ENCODE peak calls at places on chromosomes 7 and 10, in seven cellular contexts. O is endothelial cell, P is Panc1, V is brain microvascular endothelial cell, J is cardiac fibroblast, H is kidney, X is neural progenitor cell. M is an unnamed sample.

GRCh38 chr10:102962259-102962658 is 44.2 kb downstream of the CNNM2 start:
- DNase-seq in J (no peak), O (no peak), V (no peak), H (no peak), X (no peak), P (no peak), M (no peak)

GRCh38 chr7:5284304-5285281 is 1.9 kb downstream of the SLC29A4 start:
- DNase-seq in V (no peak), J (peak), P (no peak), X (peak), H (peak), O (peak), M (peak)

GRCh38 chr7:70598976-70599375 is 533.0 kb upstream of the GALNT17 start:
- DNase-seq in O (no peak), H (no peak), V (no peak), P (no peak), J (peak), X (no peak), M (peak)

GRCh38 chr10:104681485-104681884 is 40.4 kb downstream of the SORCS3 start:
- DNase-seq in X (no peak), V (no peak), J (no peak), O (no peak), P (no peak), H (no peak), M (no peak)

GRCh38 chr10:593016-593415 is 96.5 kb downstream of the DIP2C start:
- DNase-seq in J (no peak), H (no peak), P (no peak), X (no peak), O (no peak), V (no peak), M (no peak)

GRCh38 chr7:1883031-1883761 is 213.1 kb downstream of the ELFN1 start:
- DNase-seq in J (peak), O (no peak), X (peak), P (peak), V (peak), H (peak), M (peak)

GRCh38 chr7:129923709-129924108 is 29.1 kb downstream of the UBE2H start:
- DNase-seq in P (no peak), V (peak), H (no peak), J (peak), O (no peak), X (no peak), M (peak)

GRCh38 chr7:54299426-54299825 is 242.7 kb upstream of the VSTM2A start:
- DNase-seq in O (no peak), J (no peak), X (no peak), H (no peak), P (no peak), V (no peak), M (no peak)

GRCh38 chr7:31053986-31054385 is 1.9 kb downstream of the ADCYAP1R1 start:
- DNase-seq in H (no peak), O (no peak), J (no peak), P (no peak), X (no peak), V (no peak), M (no peak)

GRCh38 chr7:121303422-121304171 is 25.2 kb upstream of the WNT16 start:
- DNase-seq in H (no peak), P (no peak), V (no peak), O (no peak), X (no peak), J (no peak), M (no peak)

GRCh38 chr7:114439581-114439980 is 25.0 kb downstream of the FOXP2 start:
- DNase-seq in V (no peak), P (no peak), J (no peak), X (no peak), O (no peak), H (peak), M (no peak)

GRCh38 chr10:92822060-92822634 is 26.2 kb upstream of the EXOC6 start:
- DNase-seq in H (no peak), J (peak), O (no peak), V (peak), X (no peak), P (no peak), M (peak)

GRCh38 chr7:66348531-66348930 is 143.4 kb downstream of the TPST1 start:
- DNase-seq in O (no peak), P (no peak), H (no peak), V (no peak), J (no peak), X (no peak), M (no peak)

GRCh38 chr7:66355762-66356161 is 150.6 kb downstream of the TPST1 start:
- DNase-seq in J (peak), H (no peak), X (no peak), V (no peak), P (no peak), O (no peak), M (no peak)

GRCh38 chr7:66353547-66353946 is 148.4 kb downstream of the TPST1 start:
- DNase-seq in X (no peak), J (peak), P (no peak), V (no peak), H (no peak), O (no peak), M (peak)

GRCh38 chr7:66348959-66349358 is 143.8 kb downstream of the TPST1 start:
- DNase-seq in O (no peak), X (no peak), J (no peak), V (no peak), H (no peak), P (no peak), M (no peak)

GRCh38 chr7:66352071-66352470 is 146.9 kb downstream of the TPST1 start:
- DNase-seq in H (no peak), P (no peak), J (peak), V (peak), O (no peak), X (peak), M (peak)
- TF ChIP-seq CTCF in H (no peak), P (no peak), J (peak), V (peak), O (no peak), X (no peak), M (no peak)

DNA sequence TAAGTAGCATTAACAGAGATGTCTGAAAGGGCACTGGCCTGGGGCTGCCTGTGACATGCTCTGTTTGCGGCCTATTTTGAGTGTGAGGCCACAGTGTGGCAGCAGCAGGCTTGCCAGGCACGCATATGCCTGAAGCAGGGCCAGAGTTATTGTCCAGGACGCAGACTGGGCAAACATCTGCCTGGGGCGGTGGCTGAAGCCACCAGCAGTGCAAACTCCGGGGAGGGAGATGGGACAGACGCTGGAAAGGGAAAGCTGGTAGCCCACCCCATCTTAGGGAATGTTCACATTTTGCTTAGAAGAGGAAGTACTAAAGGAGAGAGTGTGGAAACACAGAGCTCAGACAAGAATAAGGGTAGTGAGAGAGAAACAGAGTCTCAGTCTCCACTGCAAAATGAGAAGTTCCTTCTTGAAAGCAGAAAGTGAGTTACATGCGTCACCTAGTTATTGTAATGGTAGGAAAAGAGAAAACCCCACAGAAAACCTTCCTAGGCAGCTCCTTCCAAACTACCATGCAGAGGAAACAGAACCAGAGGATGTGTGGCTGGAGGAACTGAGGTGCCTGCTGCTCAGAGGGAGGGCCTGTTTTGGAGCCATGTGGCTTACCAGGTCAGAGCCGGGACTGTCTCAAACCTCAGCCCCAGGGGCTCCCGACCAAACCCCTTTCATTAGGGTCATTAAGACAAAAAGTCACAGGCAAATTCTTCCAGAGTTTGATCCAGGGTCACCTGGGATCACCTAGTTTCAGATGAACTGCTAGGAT is 14.5 kb downstream of the AKR1B1 start:
- DNase-seq in O (no peak), H (no peak), P (no peak), J (no peak), X (no peak), V (no peak), M (peak)
- TF ChIP-seq CTCF in O (no peak), H (no peak), P (no peak), J (no peak), X (no peak), V (peak), M (no peak)

GRCh38 chr10:53786236-53786635 is 1013.7 kb upstream of the MBL2 start:
- DNase-seq in O (peak), P (no peak), X (peak), J (no peak), H (no peak), V (no peak), M (no peak)
- TF ChIP-seq CTCF in O (peak), P (peak), X (peak), J (no peak), H (no peak), V (peak), M (no peak)

DNA sequence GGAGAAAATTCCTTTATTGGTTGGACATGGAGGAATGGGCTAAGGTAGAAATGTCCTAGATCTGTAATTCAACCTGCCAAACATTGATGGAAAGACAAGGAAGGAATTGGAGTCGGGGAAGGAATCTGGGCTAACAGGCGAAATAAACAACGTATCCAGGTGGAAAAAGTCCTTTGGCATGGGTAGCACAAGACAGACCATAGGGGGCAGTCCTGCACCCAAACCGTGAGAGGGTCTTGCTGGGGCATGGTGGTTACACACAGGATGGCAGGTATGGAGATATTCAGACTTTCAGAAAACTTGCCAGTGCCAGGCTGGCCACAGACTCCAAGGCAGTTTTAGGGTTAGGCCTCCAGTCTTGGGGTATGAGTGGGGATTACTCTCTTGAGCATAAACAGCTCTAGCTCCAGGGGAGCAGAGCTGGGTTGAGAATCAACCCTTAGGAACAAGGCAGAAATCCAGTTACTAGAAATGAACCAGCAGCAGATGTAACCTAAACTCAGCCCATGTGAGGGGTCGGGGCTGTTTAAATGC is 188.6 kb upstream of the GDF10 start:
- DNase-seq in O (no peak), X (no peak), H (no peak), P (no peak), V (no peak), J (no peak), M (no peak)
- TF ChIP-seq CTCF in O (no peak), X (peak), H (no peak), P (no peak), V (peak), J (no peak), M (no peak)

M was measured in foreskin fibroblast.